ENCODE peak calls at places on chromosomes 13 and 19, in ten cellular contexts. One of them, this sample, is unnamed.
A peak's percentile ranks its signal among the peaks of the same experiment; 100 is the strongest.

GRCh38 chr19:50301607-50301971 is 27.6 kb downstream of the KCNC3 start:
- DNase-seq in mucosa of descending colon: no peak
- DNase-seq in IMR-90: no peak
- DNase-seq in hepatocyte: no peak
- DNase-seq in CD4-positive, alpha-beta memory T cell: no peak
- DNase-seq in colonic mucosa: no peak
- DNase-seq in left lung: no peak
- DNase-seq in transverse colon: no peak
- DNase-seq in left ventricle myocardium inferior: no peak
- DNase-seq in body of pancreas: no peak
- DNase-seq in this sample: no peak

GRCh38 chr13:62556973-62557372 is 1141.3 kb upstream of the PCDH20 start:
- DNase-seq in mucosa of descending colon: no peak
- DNase-seq in IMR-90: peak; percentile 8
- DNase-seq in hepatocyte: no peak
- DNase-seq in CD4-positive, alpha-beta memory T cell: no peak
- DNase-seq in colonic mucosa: no peak
- DNase-seq in left lung: no peak
- DNase-seq in transverse colon: no peak
- DNase-seq in left ventricle myocardium inferior: no peak
- DNase-seq in body of pancreas: no peak
- DNase-seq in this sample: peak; percentile 1

GRCh38 chr13:114132419-114133121 is at the start of gene RASA3:
- DNase-seq in mucosa of descending colon: peak; percentile 86
- DNase-seq in IMR-90: peak; percentile 79
- DNase-seq in hepatocyte: peak; percentile 90
- DNase-seq in CD4-positive, alpha-beta memory T cell: peak; percentile 59
- DNase-seq in colonic mucosa: peak; percentile 78
- DNase-seq in left lung: peak; percentile 76
- DNase-seq in transverse colon: peak; percentile 84
- DNase-seq in left ventricle myocardium inferior: peak; percentile 83
- DNase-seq in body of pancreas: peak; percentile 69
- DNase-seq in this sample: peak; percentile 90

GRCh38 chr13:49635599-49636433 is 7.5 kb downstream of the ARL11 start:
- DNase-seq in mucosa of descending colon: no peak
- DNase-seq in IMR-90: peak; percentile 43
- DNase-seq in hepatocyte: no peak
- DNase-seq in CD4-positive, alpha-beta memory T cell: peak; percentile 40
- DNase-seq in colonic mucosa: no peak
- DNase-seq in left lung: no peak
- DNase-seq in transverse colon: no peak
- DNase-seq in left ventricle myocardium inferior: no peak
- DNase-seq in body of pancreas: no peak
- DNase-seq in this sample: no peak

GRCh38 chr13:97301382-97302095 is 79.4 kb downstream of the MBNL2 start:
- DNase-seq in mucosa of descending colon: no peak
- DNase-seq in IMR-90: no peak
- DNase-seq in hepatocyte: no peak
- DNase-seq in CD4-positive, alpha-beta memory T cell: no peak
- DNase-seq in colonic mucosa: no peak
- DNase-seq in left lung: no peak
- DNase-seq in transverse colon: no peak
- DNase-seq in left ventricle myocardium inferior: no peak
- DNase-seq in body of pancreas: no peak
- DNase-seq in this sample: no peak

GRCh38 chr19:12657966-12658365 is 8.6 kb downstream of the MAN2B1 start:
- DNase-seq in mucosa of descending colon: no peak
- DNase-seq in IMR-90: no peak
- DNase-seq in hepatocyte: no peak
- DNase-seq in CD4-positive, alpha-beta memory T cell: no peak
- DNase-seq in colonic mucosa: no peak
- DNase-seq in left lung: no peak
- DNase-seq in transverse colon: no peak
- DNase-seq in left ventricle myocardium inferior: no peak
- DNase-seq in body of pancreas: no peak
- DNase-seq in this sample: no peak

GRCh38 chr13:83907196-83907989 is 25.1 kb upstream of the SLITRK1 start:
- DNase-seq in mucosa of descending colon: no peak
- DNase-seq in IMR-90: no peak
- DNase-seq in hepatocyte: no peak
- DNase-seq in CD4-positive, alpha-beta memory T cell: no peak
- DNase-seq in colonic mucosa: no peak
- DNase-seq in left lung: no peak
- DNase-seq in transverse colon: no peak
- DNase-seq in left ventricle myocardium inferior: no peak
- DNase-seq in body of pancreas: no peak
- DNase-seq in this sample: no peak

GRCh38 chr19:46840157-46840942 is 10.3 kb downstream of the AP2S1 start:
- DNase-seq in mucosa of descending colon: no peak
- DNase-seq in IMR-90: peak; percentile 70
- DNase-seq in hepatocyte: peak; percentile 82
- DNase-seq in CD4-positive, alpha-beta memory T cell: peak; percentile 63
- DNase-seq in colonic mucosa: no peak
- DNase-seq in left lung: no peak
- DNase-seq in transverse colon: peak; percentile 51
- DNase-seq in left ventricle myocardium inferior: no peak
- DNase-seq in body of pancreas: peak; percentile 57
- DNase-seq in this sample: peak; percentile 50

GRCh38 chr19:43572172-43572588 is 3.1 kb downstream of the XRCC1 start:
- DNase-seq in mucosa of descending colon: no peak
- DNase-seq in IMR-90: no peak
- DNase-seq in hepatocyte: peak; percentile 58
- DNase-seq in CD4-positive, alpha-beta memory T cell: no peak
- DNase-seq in colonic mucosa: no peak
- DNase-seq in left lung: no peak
- DNase-seq in transverse colon: no peak
- DNase-seq in left ventricle myocardium inferior: no peak
- DNase-seq in body of pancreas: no peak
- DNase-seq in this sample: no peak

GRCh38 chr19:409006-409514 is at the start of gene C2CD4C:
- DNase-seq in mucosa of descending colon: peak; percentile 47
- DNase-seq in IMR-90: no peak
- DNase-seq in hepatocyte: peak; percentile 58
- DNase-seq in CD4-positive, alpha-beta memory T cell: peak; percentile 22
- DNase-seq in colonic mucosa: no peak
- DNase-seq in left lung: peak; percentile 26
- DNase-seq in transverse colon: no peak
- DNase-seq in left ventricle myocardium inferior: no peak
- DNase-seq in body of pancreas: peak; percentile 14
- DNase-seq in this sample: no peak

GRCh38 chr13:92270990-92271389 is 872.6 kb downstream of the GPC5 start:
- DNase-seq in mucosa of descending colon: no peak
- DNase-seq in IMR-90: no peak
- DNase-seq in hepatocyte: no peak
- DNase-seq in CD4-positive, alpha-beta memory T cell: no peak
- DNase-seq in colonic mucosa: no peak
- DNase-seq in left lung: no peak
- DNase-seq in transverse colon: no peak
- DNase-seq in left ventricle myocardium inferior: no peak
- DNase-seq in body of pancreas: no peak
- DNase-seq in this sample: no peak

GRCh38 chr13:44211753-44212152 is 161.9 kb upstream of the SERP2 start:
- DNase-seq in mucosa of descending colon: no peak
- DNase-seq in IMR-90: no peak
- DNase-seq in hepatocyte: no peak
- DNase-seq in CD4-positive, alpha-beta memory T cell: no peak
- DNase-seq in colonic mucosa: no peak
- DNase-seq in left lung: no peak
- DNase-seq in transverse colon: no peak
- DNase-seq in left ventricle myocardium inferior: no peak
- DNase-seq in body of pancreas: no peak
- DNase-seq in this sample: no peak

GRCh38 chr13:51070005-51070649 is 40.9 kb downstream of the C13orf42 start:
- DNase-seq in mucosa of descending colon: peak; percentile 81
- DNase-seq in IMR-90: peak; percentile 72
- DNase-seq in hepatocyte: peak; percentile 92
- DNase-seq in CD4-positive, alpha-beta memory T cell: peak; percentile 61
- DNase-seq in colonic mucosa: peak; percentile 78
- DNase-seq in left lung: peak; percentile 81
- DNase-seq in transverse colon: peak; percentile 84
- DNase-seq in left ventricle myocardium inferior: peak; percentile 85
- DNase-seq in body of pancreas: peak; percentile 83
- DNase-seq in this sample: peak; percentile 60

GRCh38 chr13:29479716-29480492 is 115.6 kb downstream of the SLC7A1 start:
- DNase-seq in mucosa of descending colon: no peak
- DNase-seq in IMR-90: no peak
- DNase-seq in hepatocyte: no peak
- DNase-seq in CD4-positive, alpha-beta memory T cell: no peak
- DNase-seq in colonic mucosa: no peak
- DNase-seq in left lung: no peak
- DNase-seq in transverse colon: no peak
- DNase-seq in left ventricle myocardium inferior: no peak
- DNase-seq in body of pancreas: no peak
- DNase-seq in this sample: no peak

GRCh38 chr13:40464349-40464748 is 202.1 kb downstream of the FOXO1 start:
- DNase-seq in mucosa of descending colon: no peak
- DNase-seq in IMR-90: no peak
- DNase-seq in hepatocyte: no peak
- DNase-seq in CD4-positive, alpha-beta memory T cell: no peak
- DNase-seq in colonic mucosa: no peak
- DNase-seq in left lung: no peak
- DNase-seq in transverse colon: no peak
- DNase-seq in left ventricle myocardium inferior: no peak
- DNase-seq in body of pancreas: no peak
- DNase-seq in this sample: no peak

GRCh38 chr19:1990230-1991017 is 25.1 kb downstream of the BTBD2 start:
- DNase-seq in mucosa of descending colon: no peak
- DNase-seq in IMR-90: no peak
- DNase-seq in hepatocyte: no peak
- DNase-seq in CD4-positive, alpha-beta memory T cell: no peak
- DNase-seq in colonic mucosa: no peak
- DNase-seq in left lung: no peak
- DNase-seq in transverse colon: no peak
- DNase-seq in left ventricle myocardium inferior: no peak
- DNase-seq in body of pancreas: no peak
- DNase-seq in this sample: peak; percentile 13

GRCh38 chr19:1989513-1990229 is 25.8 kb downstream of the BTBD2 start:
- DNase-seq in mucosa of descending colon: no peak
- DNase-seq in IMR-90: no peak
- DNase-seq in hepatocyte: no peak
- DNase-seq in CD4-positive, alpha-beta memory T cell: no peak
- DNase-seq in colonic mucosa: no peak
- DNase-seq in left lung: no peak
- DNase-seq in transverse colon: no peak
- DNase-seq in left ventricle myocardium inferior: no peak
- DNase-seq in body of pancreas: no peak
- DNase-seq in this sample: peak; percentile 15

GRCh38 chr19:1992759-1993260 is 22.7 kb downstream of the BTBD2 start:
- DNase-seq in mucosa of descending colon: no peak
- DNase-seq in IMR-90: no peak
- DNase-seq in hepatocyte: peak; percentile 6
- DNase-seq in CD4-positive, alpha-beta memory T cell: no peak
- DNase-seq in colonic mucosa: peak; percentile 48
- DNase-seq in left lung: no peak
- DNase-seq in transverse colon: peak; percentile 33
- DNase-seq in left ventricle myocardium inferior: no peak
- DNase-seq in body of pancreas: no peak
- DNase-seq in this sample: peak; percentile 24

GRCh38 chr19:1991516-1991915 is 24.0 kb downstream of the BTBD2 start:
- DNase-seq in mucosa of descending colon: no peak
- DNase-seq in IMR-90: no peak
- DNase-seq in hepatocyte: peak; percentile 4
- DNase-seq in CD4-positive, alpha-beta memory T cell: no peak
- DNase-seq in colonic mucosa: no peak
- DNase-seq in left lung: no peak
- DNase-seq in transverse colon: no peak
- DNase-seq in left ventricle myocardium inferior: no peak
- DNase-seq in body of pancreas: no peak
- DNase-seq in this sample: no peak

DNA sequence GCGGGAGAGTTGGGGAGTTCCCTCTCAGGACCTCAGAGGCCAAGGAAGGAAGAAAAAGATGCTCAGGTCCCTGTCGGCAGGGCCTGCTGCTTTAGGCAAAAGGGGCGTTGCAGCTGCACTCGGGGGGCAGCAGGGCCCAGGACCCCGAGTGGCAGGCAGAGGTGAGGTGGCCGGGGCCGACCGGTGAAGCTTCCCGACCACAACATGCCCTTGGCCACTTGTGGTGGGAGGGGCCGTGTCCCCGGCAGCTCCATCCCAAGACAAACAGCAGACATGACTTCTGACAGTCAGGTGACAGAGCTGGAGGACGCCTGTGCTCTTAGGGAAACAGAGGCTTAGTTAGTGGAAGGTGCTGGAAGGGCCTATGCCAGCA is 24.5 kb downstream of the BTBD2 start:
- DNase-seq in mucosa of descending colon: no peak
- DNase-seq in IMR-90: no peak
- DNase-seq in hepatocyte: no peak
- DNase-seq in CD4-positive, alpha-beta memory T cell: no peak
- DNase-seq in colonic mucosa: no peak
- DNase-seq in left lung: no peak
- DNase-seq in transverse colon: no peak
- DNase-seq in left ventricle myocardium inferior: no peak
- DNase-seq in body of pancreas: no peak
- DNase-seq in this sample: no peak
- H3K36me3 ChIP-seq in mucosa of descending colon: peaks cover 8% of the 10 kb centered on the region
- H3K36me3 ChIP-seq in IMR-90: peaks cover 53% of the 10 kb centered on the region
- H3K36me3 ChIP-seq in hepatocyte: no peaks in the 10 kb centered on the region
- H3K36me3 ChIP-seq in CD4-positive, alpha-beta memory T cell: peaks cover 35% of the 10 kb centered on the region
- H3K36me3 ChIP-seq in colonic mucosa: peaks cover 17% of the 10 kb centered on the region
- H3K36me3 ChIP-seq in left lung: peaks cover 77% of the 10 kb centered on the region
- H3K36me3 ChIP-seq in transverse colon: peaks cover 37% of the 10 kb centered on the region
- H3K36me3 ChIP-seq in left ventricle myocardium inferior: peaks cover 67% of the 10 kb centered on the region
- H3K36me3 ChIP-seq in body of pancreas: peaks cover 17% of the 10 kb centered on the region
- H3K36me3 ChIP-seq in this sample: peaks cover 29% of the 10 kb centered on the region

GRCh38 chr19:13961826-13962737 is 9.8 kb downstream of the DCAF15 start:
- DNase-seq in mucosa of descending colon: peak; percentile 46
- DNase-seq in IMR-90: peak; percentile 13
- DNase-seq in hepatocyte: peak; percentile 16
- DNase-seq in CD4-positive, alpha-beta memory T cell: no peak
- DNase-seq in colonic mucosa: no peak
- DNase-seq in left lung: no peak
- DNase-seq in transverse colon: no peak
- DNase-seq in left ventricle myocardium inferior: no peak
- DNase-seq in body of pancreas: no peak
- DNase-seq in this sample: no peak
- H3K36me3 ChIP-seq in mucosa of descending colon: no peaks in the 10 kb centered on the region
- H3K36me3 ChIP-seq in IMR-90: peaks cover 42% of the 10 kb centered on the region
- H3K36me3 ChIP-seq in hepatocyte: no peaks in the 10 kb centered on the region
- H3K36me3 ChIP-seq in CD4-positive, alpha-beta memory T cell: peaks cover 29% of the 10 kb centered on the region
- H3K36me3 ChIP-seq in colonic mucosa: peaks cover 8% of the 10 kb centered on the region
- H3K36me3 ChIP-seq in left lung: peaks cover 100% of the 10 kb centered on the region
- H3K36me3 ChIP-seq in transverse colon: peaks cover 11% of the 10 kb centered on the region
- H3K36me3 ChIP-seq in left ventricle myocardium inferior: peaks cover 94% of the 10 kb centered on the region
- H3K36me3 ChIP-seq in body of pancreas: peaks cover 14% of the 10 kb centered on the region
- H3K36me3 ChIP-seq in this sample: peaks cover 15% of the 10 kb centered on the region

GRCh38 chr19:45828945-45829344 is 13.8 kb upstream of the RSPH6A start:
- DNase-seq in mucosa of descending colon: no peak
- DNase-seq in IMR-90: no peak
- DNase-seq in hepatocyte: no peak
- DNase-seq in CD4-positive, alpha-beta memory T cell: no peak
- DNase-seq in colonic mucosa: no peak
- DNase-seq in left lung: no peak
- DNase-seq in transverse colon: no peak
- DNase-seq in left ventricle myocardium inferior: no peak
- DNase-seq in body of pancreas: no peak
- DNase-seq in this sample: no peak
- H3K36me3 ChIP-seq in mucosa of descending colon: peaks cover 10% of the 10 kb centered on the region
- H3K36me3 ChIP-seq in IMR-90: peaks cover 82% of the 10 kb centered on the region
- H3K36me3 ChIP-seq in hepatocyte: no peaks in the 10 kb centered on the region
- H3K36me3 ChIP-seq in CD4-positive, alpha-beta memory T cell: peaks cover 57% of the 10 kb centered on the region
- H3K36me3 ChIP-seq in colonic mucosa: peaks cover 28% of the 10 kb centered on the region
- H3K36me3 ChIP-seq in left lung: peaks cover 100% of the 10 kb centered on the region
- H3K36me3 ChIP-seq in transverse colon: peaks cover 82% of the 10 kb centered on the region
- H3K36me3 ChIP-seq in left ventricle myocardium inferior: peaks cover 100% of the 10 kb centered on the region
- H3K36me3 ChIP-seq in body of pancreas: peaks cover 52% of the 10 kb centered on the region
- H3K36me3 ChIP-seq in this sample: peaks cover 65% of the 10 kb centered on the region

GRCh38 chr13:111304603-111305289 is 15.7 kb upstream of the TEX29 start:
- DNase-seq in mucosa of descending colon: no peak
- DNase-seq in IMR-90: no peak
- DNase-seq in hepatocyte: no peak
- DNase-seq in CD4-positive, alpha-beta memory T cell: no peak
- DNase-seq in colonic mucosa: no peak
- DNase-seq in left lung: no peak
- DNase-seq in transverse colon: no peak
- DNase-seq in left ventricle myocardium inferior: no peak
- DNase-seq in body of pancreas: no peak
- DNase-seq in this sample: no peak
- H3K36me3 ChIP-seq in mucosa of descending colon: peaks cover 17% of the 10 kb centered on the region
- H3K36me3 ChIP-seq in IMR-90: peaks cover 52% of the 10 kb centered on the region
- H3K36me3 ChIP-seq in hepatocyte: no peaks in the 10 kb centered on the region
- H3K36me3 ChIP-seq in CD4-positive, alpha-beta memory T cell: peaks cover 40% of the 10 kb centered on the region
- H3K36me3 ChIP-seq in colonic mucosa: peaks cover 9% of the 10 kb centered on the region
- H3K36me3 ChIP-seq in left lung: peaks cover 84% of the 10 kb centered on the region
- H3K36me3 ChIP-seq in transverse colon: peaks cover 38% of the 10 kb centered on the region
- H3K36me3 ChIP-seq in left ventricle myocardium inferior: peaks cover 80% of the 10 kb centered on the region
- H3K36me3 ChIP-seq in body of pancreas: peaks cover 30% of the 10 kb centered on the region
- H3K36me3 ChIP-seq in this sample: peaks cover 31% of the 10 kb centered on the region

This sample was measured in GM06990.